ENCODE peak calls at places on chromosomes 6 and 20, in seven cellular contexts. One of them, this sample, is unnamed. For H3K4me1, the result is how much of the 10 kb centered on the place peaks cover.

GRCh38 chr20:58116505-58116904 is 111.9 kb downstream of the ANKRD60 start:
- DNase-seq in GM12878: no peak
- DNase-seq in adrenal gland: no peak
- DNase-seq in HCT116: no peak
- DNase-seq in heart left ventricle: no peak
- DNase-seq in spleen: no peak
- DNase-seq in IMR-90: no peak
- DNase-seq in this sample: no peak

GRCh38 chr20:24364464-24364863 is 105.0 kb upstream of the SYNDIG1 start:
- DNase-seq in adrenal gland: no peak
- DNase-seq in IMR-90: no peak
- DNase-seq in GM12878: no peak
- DNase-seq in heart left ventricle: no peak
- DNase-seq in HCT116: no peak
- DNase-seq in spleen: no peak
- DNase-seq in this sample: no peak

GRCh38 chr6:165663283-165663735 is 268 bp upstream of the PDE10A start:
- DNase-seq in spleen: no peak
- DNase-seq in adrenal gland: peak
- DNase-seq in IMR-90: peak
- DNase-seq in HCT116: no peak
- DNase-seq in GM12878: no peak
- DNase-seq in heart left ventricle: peak
- DNase-seq in this sample: no peak

GRCh38 chr6:34159844-34160243 is 14.0 kb upstream of the GRM4 start:
- DNase-seq in IMR-90: no peak
- DNase-seq in HCT116: no peak
- DNase-seq in GM12878: no peak
- DNase-seq in spleen: no peak
- DNase-seq in adrenal gland: no peak
- DNase-seq in heart left ventricle: no peak
- DNase-seq in this sample: no peak

GRCh38 chr20:8363970-8364733 is 232.1 kb downstream of the PLCB1 start:
- DNase-seq in adrenal gland: no peak
- DNase-seq in IMR-90: no peak
- DNase-seq in heart left ventricle: no peak
- DNase-seq in HCT116: no peak
- DNase-seq in spleen: no peak
- DNase-seq in GM12878: no peak
- DNase-seq in this sample: no peak

GRCh38 chr6:36712816-36713215 is 15.2 kb downstream of the RAB44 start:
- DNase-seq in spleen: no peak
- DNase-seq in GM12878: no peak
- DNase-seq in IMR-90: no peak
- DNase-seq in adrenal gland: no peak
- DNase-seq in heart left ventricle: no peak
- DNase-seq in HCT116: no peak
- DNase-seq in this sample: no peak

GRCh38 chr6:11263185-11263817 is 30.8 kb upstream of the NEDD9 start:
- DNase-seq in IMR-90: peak
- DNase-seq in adrenal gland: peak
- DNase-seq in GM12878: no peak
- DNase-seq in spleen: no peak
- DNase-seq in heart left ventricle: peak
- DNase-seq in HCT116: no peak
- DNase-seq in this sample: peak

GRCh38 chr6:110784610-110784979 is 30.7 kb downstream of the CDK19 start:
- DNase-seq in GM12878: no peak
- DNase-seq in IMR-90: no peak
- DNase-seq in spleen: no peak
- DNase-seq in heart left ventricle: no peak
- DNase-seq in HCT116: no peak
- DNase-seq in adrenal gland: no peak
- DNase-seq in this sample: no peak

GRCh38 chr6:137313928-137314855 is 95.0 kb upstream of the IFNGR1 start:
- DNase-seq in HCT116: peak
- DNase-seq in heart left ventricle: peak
- DNase-seq in GM12878: peak
- DNase-seq in spleen: peak
- DNase-seq in adrenal gland: peak
- DNase-seq in IMR-90: peak
- DNase-seq in this sample: peak

GRCh38 chr20:13029687-13030510 is 21.1 kb downstream of the SPTLC3 start:
- DNase-seq in IMR-90: peak
- DNase-seq in heart left ventricle: no peak
- DNase-seq in HCT116: peak
- DNase-seq in adrenal gland: peak
- DNase-seq in spleen: no peak
- DNase-seq in GM12878: no peak
- DNase-seq in this sample: peak

GRCh38 chr6:12371641-12372146 is 81.5 kb downstream of the EDN1 start:
- DNase-seq in adrenal gland: no peak
- DNase-seq in HCT116: no peak
- DNase-seq in heart left ventricle: no peak
- DNase-seq in spleen: no peak
- DNase-seq in IMR-90: peak
- DNase-seq in GM12878: no peak
- DNase-seq in this sample: no peak

GRCh38 chr6:17965397-17965796 is 22.0 kb downstream of the KIF13A start:
- DNase-seq in adrenal gland: no peak
- DNase-seq in GM12878: no peak
- DNase-seq in heart left ventricle: no peak
- DNase-seq in IMR-90: peak
- DNase-seq in spleen: no peak
- DNase-seq in HCT116: no peak
- DNase-seq in this sample: no peak

GRCh38 chr20:54068966-54069365 is 1.4 kb downstream of the BCAS1 start:
- DNase-seq in heart left ventricle: no peak
- DNase-seq in IMR-90: no peak
- DNase-seq in adrenal gland: no peak
- DNase-seq in spleen: no peak
- DNase-seq in GM12878: no peak
- DNase-seq in HCT116: no peak
- DNase-seq in this sample: no peak

GRCh38 chr6:34301408-34301807 is 52.6 kb upstream of the SMIM29 start:
- DNase-seq in GM12878: no peak
- DNase-seq in HCT116: no peak
- DNase-seq in spleen: no peak
- DNase-seq in IMR-90: peak
- DNase-seq in adrenal gland: peak
- DNase-seq in heart left ventricle: peak
- DNase-seq in this sample: no peak

GRCh38 chr6:133243723-133244122 is 2.6 kb downstream of the EYA4 start:
- DNase-seq in heart left ventricle: no peak
- DNase-seq in GM12878: no peak
- DNase-seq in HCT116: no peak
- DNase-seq in IMR-90: no peak
- DNase-seq in adrenal gland: no peak
- DNase-seq in spleen: no peak
- DNase-seq in this sample: no peak

GRCh38 chr6:133242761-133243590 is 1.8 kb downstream of the EYA4 start:
- DNase-seq in spleen: no peak
- DNase-seq in IMR-90: peak
- DNase-seq in HCT116: no peak
- DNase-seq in heart left ventricle: no peak
- DNase-seq in GM12878: no peak
- DNase-seq in adrenal gland: no peak
- DNase-seq in this sample: no peak

GRCh38 chr6:133241901-133242760 is 974 bp downstream of the EYA4 start:
- DNase-seq in heart left ventricle: peak
- DNase-seq in spleen: peak
- DNase-seq in adrenal gland: no peak
- DNase-seq in IMR-90: peak
- DNase-seq in GM12878: no peak
- DNase-seq in HCT116: no peak
- DNase-seq in this sample: no peak

GRCh38 chr6:133245033-133245903 is 4.1 kb downstream of the EYA4 start:
- DNase-seq in spleen: no peak
- DNase-seq in heart left ventricle: no peak
- DNase-seq in adrenal gland: no peak
- DNase-seq in GM12878: no peak
- DNase-seq in HCT116: no peak
- DNase-seq in IMR-90: no peak
- DNase-seq in this sample: no peak

DNA sequence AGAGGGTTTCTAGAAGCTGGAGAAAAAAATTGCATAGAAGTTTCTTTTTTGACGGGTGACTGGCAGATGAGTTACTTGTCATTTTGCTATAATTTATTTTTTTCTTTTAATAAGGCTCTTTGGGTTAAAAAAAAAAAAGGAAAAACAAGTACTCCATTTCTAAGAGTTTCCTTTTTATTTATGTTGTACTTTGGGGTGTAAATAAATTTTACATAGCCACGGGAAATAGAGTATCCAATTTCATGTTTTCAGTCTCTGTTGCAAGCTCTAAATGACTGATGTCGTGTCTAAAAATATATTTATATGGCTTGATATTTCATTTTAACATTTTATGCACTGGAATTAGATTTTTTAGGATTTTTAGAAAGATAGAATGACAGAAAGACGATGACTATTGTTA is 3.3 kb downstream of the EYA4 start:
- DNase-seq in adrenal gland: no peak
- DNase-seq in heart left ventricle: no peak
- DNase-seq in spleen: no peak
- DNase-seq in HCT116: no peak
- DNase-seq in GM12878: no peak
- DNase-seq in IMR-90: no peak
- DNase-seq in this sample: no peak
- H3K4me1 ChIP-seq in adrenal gland: under half
- H3K4me1 ChIP-seq in heart left ventricle: under half
- H3K4me1 ChIP-seq in spleen: under half
- H3K4me1 ChIP-seq in HCT116: under half
- H3K4me1 ChIP-seq in GM12878: under half
- H3K4me1 ChIP-seq in IMR-90: under half
- H3K4me1 ChIP-seq in this sample: under half

DNA sequence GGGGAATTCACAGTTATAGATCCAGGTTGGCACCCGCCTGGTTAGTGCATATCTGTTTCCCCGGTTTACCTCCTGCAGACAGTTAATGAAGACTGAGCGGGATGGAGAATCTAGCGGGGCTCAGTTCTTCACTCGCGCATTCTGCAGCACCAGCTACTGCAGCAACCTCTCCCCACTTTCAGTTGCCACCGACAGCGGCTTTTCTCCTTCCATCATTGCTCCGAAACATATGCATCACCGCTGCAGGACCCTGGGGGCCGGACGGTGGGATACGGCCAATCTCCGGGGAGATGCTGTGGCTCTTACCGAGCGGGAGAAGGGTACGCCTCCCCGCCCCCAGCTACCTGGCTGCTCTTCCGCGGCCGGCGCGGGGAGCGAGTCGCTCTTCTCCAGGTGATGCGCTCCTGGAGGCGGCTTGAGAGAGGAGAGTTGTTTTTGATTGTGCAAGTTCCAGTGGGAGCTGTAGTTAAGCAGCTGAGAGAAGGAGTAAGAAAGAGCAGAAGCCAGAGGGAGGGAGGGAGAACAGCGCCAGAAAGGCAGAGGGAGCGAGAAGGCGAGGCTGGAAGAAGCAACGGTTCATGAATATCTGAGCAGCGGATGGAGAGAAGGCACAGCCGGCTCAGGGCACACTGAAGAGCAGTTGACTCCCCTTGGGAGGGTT is at the start of gene SGK1:
- DNase-seq in IMR-90: peak
- DNase-seq in adrenal gland: peak
- DNase-seq in HCT116: no peak
- DNase-seq in GM12878: no peak
- DNase-seq in spleen: peak
- DNase-seq in heart left ventricle: no peak
- DNase-seq in this sample: no peak
- TF ChIP-seq CTCF in IMR-90: peak
- TF ChIP-seq CTCF in adrenal gland: no peak
- TF ChIP-seq CTCF in HCT116: no peak
- TF ChIP-seq CTCF in GM12878: no peak
- TF ChIP-seq CTCF in spleen: no peak
- TF ChIP-seq CTCF in heart left ventricle: no peak
- TF ChIP-seq CTCF in this sample: no peak

GRCh38 chr6:156689656-156690055 is 87.5 kb upstream of the ARID1B start:
- DNase-seq in IMR-90: no peak
- DNase-seq in GM12878: no peak
- DNase-seq in spleen: no peak
- DNase-seq in adrenal gland: peak
- DNase-seq in HCT116: no peak
- DNase-seq in heart left ventricle: no peak
- DNase-seq in this sample: no peak

GRCh38 chr6:156686429-156686939 is 90.7 kb upstream of the ARID1B start:
- DNase-seq in HCT116: no peak
- DNase-seq in adrenal gland: no peak
- DNase-seq in heart left ventricle: no peak
- DNase-seq in IMR-90: peak
- DNase-seq in spleen: no peak
- DNase-seq in GM12878: no peak
- DNase-seq in this sample: peak

GRCh38 chr6:156685823-156686428 is 91.3 kb upstream of the ARID1B start:
- DNase-seq in spleen: no peak
- DNase-seq in IMR-90: no peak
- DNase-seq in HCT116: no peak
- DNase-seq in adrenal gland: no peak
- DNase-seq in GM12878: no peak
- DNase-seq in heart left ventricle: no peak
- DNase-seq in this sample: no peak

GRCh38 chr6:156687875-156688549 is 89.2 kb upstream of the ARID1B start:
- DNase-seq in adrenal gland: peak
- DNase-seq in IMR-90: peak
- DNase-seq in HCT116: peak
- DNase-seq in heart left ventricle: no peak
- DNase-seq in spleen: no peak
- DNase-seq in GM12878: no peak
- DNase-seq in this sample: no peak

GRCh38 chr6:156686940-156687874 is 90.0 kb upstream of the ARID1B start:
- DNase-seq in HCT116: peak
- DNase-seq in spleen: peak
- DNase-seq in heart left ventricle: peak
- DNase-seq in adrenal gland: peak
- DNase-seq in GM12878: no peak
- DNase-seq in IMR-90: peak
- DNase-seq in this sample: peak
- TF ChIP-seq POLR2A in HCT116: peak
- TF ChIP-seq POLR2A in spleen: no peak
- TF ChIP-seq POLR2A in heart left ventricle: peak
- TF ChIP-seq POLR2A in adrenal gland: peak
- TF ChIP-seq POLR2A in GM12878: peak
- TF ChIP-seq POLR2A in IMR-90: peak
- TF ChIP-seq POLR2A in this sample: peak

DNA sequence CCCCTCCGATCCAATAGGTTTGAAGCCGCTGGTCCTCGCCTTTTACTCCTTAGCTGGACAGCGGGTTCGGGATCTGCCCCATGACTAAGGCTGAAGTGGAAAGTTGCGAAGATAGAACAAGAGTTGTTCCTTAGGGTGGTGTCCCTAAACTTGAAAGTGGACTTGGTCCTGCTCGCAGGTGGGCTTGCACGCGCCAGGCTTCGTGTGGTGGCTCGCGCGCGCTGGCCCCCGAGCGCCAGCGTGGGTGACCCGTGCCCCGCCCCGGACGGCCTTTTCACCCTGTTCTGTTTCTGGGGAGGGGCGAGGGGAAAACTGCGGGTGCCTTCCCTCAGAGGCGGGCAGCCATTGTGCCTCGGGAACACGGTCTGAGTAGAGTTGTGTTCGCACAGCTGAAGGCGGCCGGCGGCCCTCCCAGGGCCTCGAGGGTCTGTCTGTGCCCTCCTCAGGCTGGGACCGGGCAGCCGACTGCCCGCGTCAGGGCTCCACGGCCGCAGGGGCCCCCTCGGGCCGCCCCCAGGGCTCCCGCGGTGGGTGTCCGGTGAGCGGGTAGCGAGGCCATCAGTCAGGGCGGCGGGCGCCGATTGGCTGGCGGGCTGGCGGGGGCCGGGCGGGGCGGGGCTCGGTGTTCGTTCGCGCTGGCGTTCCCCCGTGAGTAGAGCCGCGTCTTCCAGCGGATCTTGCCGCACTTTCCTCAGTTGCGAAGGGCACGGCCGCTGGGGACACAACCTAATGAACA is 33.0 kb downstream of the RREB1 start:
- DNase-seq in IMR-90: peak
- DNase-seq in HCT116: peak
- DNase-seq in adrenal gland: peak
- DNase-seq in GM12878: no peak
- DNase-seq in heart left ventricle: peak
- DNase-seq in spleen: peak
- DNase-seq in this sample: peak
- H3K4me1 ChIP-seq in IMR-90: under half
- H3K4me1 ChIP-seq in HCT116: half or more
- H3K4me1 ChIP-seq in adrenal gland: half or more
- H3K4me1 ChIP-seq in GM12878: half or more
- H3K4me1 ChIP-seq in heart left ventricle: half or more
- H3K4me1 ChIP-seq in spleen: half or more
- H3K4me1 ChIP-seq in this sample: under half